ENCODE peak calls at places on chromosomes 11 and 22, in five cellular contexts. B, Z, G, X and R are unnamed samples.

GRCh38 chr11:117425679-117426296 is 98.1 kb downstream of the CEP164 start:
- DNase-seq in B (peak), Z (no peak), G (no peak), X (no peak), R (no peak)

GRCh38 chr11:62427630-62428233 is 8.9 kb downstream of the SCGB1A1 start:
- DNase-seq in B (no peak), Z (no peak), G (no peak), X (no peak), R (peak)

GRCh38 chr11:130644187-130644586 is 195.7 kb downstream of the ADAMTS15 start:
- DNase-seq in B (no peak), Z (peak), G (no peak), X (no peak), R (no peak)

GRCh38 chr11:9264381-9265210 is 554 bp downstream of the DENND5A start:
- DNase-seq in B (peak), Z (peak), G (no peak), X (peak), R (peak)

GRCh38 chr11:83537131-83537610 is 251.0 kb upstream of the CCDC90B start:
- DNase-seq in B (no peak), Z (no peak), G (no peak), X (no peak), R (no peak)

GRCh38 chr22:26890870-26891269 is 233.5 kb downstream of the MIAT start:
- DNase-seq in B (no peak), Z (no peak), G (no peak), X (no peak), R (no peak)

GRCh38 chr11:34308821-34309585 is 48.8 kb downstream of the ABTB2 start:
- DNase-seq in B (peak), Z (no peak), G (no peak), X (no peak), R (peak)

GRCh38 chr11:101129203-101129943 is at the start of gene PGR:
- DNase-seq in B (no peak), Z (peak), G (peak), X (peak), R (no peak)

GRCh38 chr11:27081056-27081455 is 40.4 kb downstream of the BBOX1 start:
- DNase-seq in B (no peak), Z (no peak), G (no peak), X (no peak), R (peak)

GRCh38 chr11:109707411-109707810 is 285.4 kb downstream of the C11orf87 start:
- DNase-seq in B (no peak), Z (no peak), G (no peak), X (no peak), R (no peak)

GRCh38 chr22:39010946-39011625 is 3.0 kb upstream of the APOBEC3C start:
- DNase-seq in B (no peak), Z (no peak), G (peak), X (no peak), R (no peak)

GRCh38 chr11:84333196-84333595 is 1047.0 kb upstream of the CCDC90B start:
- DNase-seq in B (no peak), Z (no peak), G (no peak), X (no peak), R (no peak)

GRCh38 chr11:69588270-69588669 is 52.7 kb upstream of the CCND1 start:
- DNase-seq in B (no peak), Z (no peak), G (no peak), X (no peak), R (peak)

GRCh38 chr11:73259406-73260126 is 12.6 kb upstream of the P2RY6 start:
- DNase-seq in B (no peak), Z (no peak), G (no peak), X (no peak), R (no peak)

GRCh38 chr11:73350908-73351636 is 25.1 kb upstream of the RELT start:
- DNase-seq in B (no peak), Z (peak), G (peak), X (peak), R (peak)

GRCh38 chr11:1546536-1547466 is 25.3 kb downstream of the DUSP8 start:
- DNase-seq in B (peak), Z (peak), G (peak), X (peak), R (peak)
- TF ChIP-seq CTCF in B (peak), Z (peak), G (peak), X (peak), R (peak)

DNA sequence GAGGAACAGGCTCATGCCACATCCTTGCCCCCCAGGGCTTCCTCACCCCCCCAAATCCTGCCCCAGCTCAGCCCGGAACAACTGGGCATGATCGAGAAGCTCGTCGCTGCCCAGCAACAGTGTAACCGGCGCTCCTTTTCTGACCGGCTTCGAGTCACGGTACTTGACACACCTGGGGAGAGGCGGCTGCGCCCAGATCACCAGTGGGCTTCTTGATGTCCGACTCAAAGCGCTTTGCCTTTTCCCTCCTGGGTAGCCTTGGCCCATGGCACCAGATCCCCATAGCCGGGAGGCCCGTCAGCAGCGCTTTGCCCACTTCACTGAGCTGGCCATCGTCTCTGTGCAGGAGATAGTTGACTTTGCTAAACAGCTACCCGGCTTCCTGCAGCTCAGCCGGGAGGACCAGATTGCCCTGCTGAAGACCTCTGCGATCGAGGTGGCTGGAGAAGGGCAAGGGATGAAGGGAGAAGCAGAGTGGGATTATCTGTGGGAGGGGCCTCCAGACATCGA is 3.5 kb downstream of the NR1H3 start:
- DNase-seq in B (no peak), Z (no peak), G (no peak), X (no peak), R (no peak)
- H3K4me3 ChIP-seq in B (no peak), Z (no peak), G (no peak), X (no peak), R (no peak)

GRCh38 chr11:33257897-33258630 is 883 bp downstream of the HIPK3 start:
- DNase-seq in B (peak), Z (peak), G (peak), X (peak), R (peak)
- TF ChIP-seq CTCF in B (peak), Z (peak), G (peak), X (peak), R (peak)

GRCh38 chr11:312092-312816 is 1.6 kb upstream of the IFITM1 start:
- DNase-seq in B (no peak), Z (no peak), G (no peak), X (peak), R (peak)

GRCh38 chr11:313304-313786 is 495 bp upstream of the IFITM1 start:
- DNase-seq in B (no peak), Z (no peak), G (no peak), X (no peak), R (no peak)

GRCh38 chr11:315051-315481 is 1.2 kb downstream of the IFITM1 start:
- DNase-seq in B (no peak), Z (no peak), G (no peak), X (no peak), R (no peak)

GRCh38 chr11:315516-315994 is 1.7 kb downstream of the IFITM1 start:
- DNase-seq in B (no peak), Z (no peak), G (no peak), X (no peak), R (no peak)

DNA sequence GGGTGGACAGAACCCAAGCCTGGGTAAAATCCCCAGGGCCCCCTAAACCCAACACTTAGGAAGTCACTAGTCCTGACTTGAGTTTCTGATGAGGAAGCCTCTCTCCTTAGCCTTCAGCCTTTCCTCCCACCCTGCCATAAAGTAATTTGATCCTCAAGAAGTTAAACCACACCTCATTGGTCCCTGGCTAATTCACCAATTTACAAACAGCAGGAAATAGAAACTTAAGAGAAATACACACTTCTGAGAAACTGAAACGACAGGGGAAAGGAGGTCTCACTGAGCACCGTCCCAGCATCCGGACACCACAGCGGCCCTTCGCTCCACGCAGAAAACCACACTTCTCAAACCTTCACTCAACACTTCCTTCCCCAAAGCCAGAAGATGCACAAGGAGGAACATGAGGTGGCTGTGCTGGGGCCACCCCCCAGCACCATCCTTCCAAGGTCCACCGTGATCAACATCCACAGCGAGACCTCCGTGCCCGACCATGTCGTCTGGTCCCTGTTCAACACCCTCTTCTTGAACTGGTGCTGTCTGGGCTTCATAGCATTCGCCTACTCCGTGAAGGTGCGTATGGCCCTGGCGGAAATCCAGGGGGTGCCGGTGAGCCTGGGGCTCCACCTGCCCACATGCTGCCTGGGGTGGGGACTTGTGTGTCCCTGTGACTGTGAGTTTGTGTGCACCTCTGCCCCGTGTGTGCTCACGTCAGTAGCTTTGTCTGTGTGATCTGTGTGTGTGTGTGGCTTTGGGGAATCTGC is at the start of gene IFITM1:
- DNase-seq in B (no peak), Z (peak), G (no peak), X (no peak), R (peak)
- H3K4me3 ChIP-seq in B (peak), Z (peak), G (peak), X (no peak), R (peak)

DNA sequence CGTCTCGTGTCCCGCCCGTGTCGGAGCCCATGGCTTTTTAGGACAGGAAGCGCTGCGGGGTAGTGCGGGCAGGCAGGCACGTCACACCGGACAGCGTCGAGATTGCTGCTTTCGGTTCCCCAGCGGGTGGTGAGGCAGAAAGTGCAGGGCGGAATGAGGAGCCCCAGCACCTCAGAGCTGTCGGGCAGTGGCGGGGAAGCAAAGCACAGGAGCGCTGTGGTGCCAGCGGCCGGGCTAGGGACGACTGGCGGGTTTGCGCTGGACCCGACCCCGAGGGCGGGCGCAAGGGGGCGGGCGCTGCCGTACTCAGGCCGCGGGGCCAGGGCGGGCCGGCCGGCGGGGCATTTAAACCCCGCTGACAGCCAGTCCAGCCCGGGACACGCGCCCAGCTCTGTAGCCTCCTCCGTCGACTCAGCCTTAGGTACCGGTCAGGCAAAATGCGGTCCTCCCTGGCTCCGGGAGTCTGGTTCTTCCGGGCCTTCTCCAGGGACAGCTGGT is at the start of gene SLC37A2:
- DNase-seq in B (peak), Z (peak), G (no peak), X (peak), R (peak)
- TF ChIP-seq CTCF in B (no peak), Z (no peak), G (no peak), X (no peak), R (peak)

GRCh38 chr11:76161261-76161961 is 44.9 kb downstream of the WNT11 start:
- DNase-seq in B (no peak), Z (no peak), G (peak), X (no peak), R (peak)
- H3K4me3 ChIP-seq in B (no peak), Z (peak), G (no peak), X (no peak), R (peak)